ENCODE peak calls at places on chromosomes 3 and 15, in four cellular contexts. K is HepG2, H is SK-N-SH, Z is GM12878. C is an unnamed sample. For H3K4me1, the result is how much of the 10 kb centered on the place peaks cover.

GRCh38 chr15:58286541-58286940 is 145.2 kb upstream of the LIPC start:
- DNase-seq in K (no peak), H (no peak), Z (no peak), C (no peak)

GRCh38 chr3:119579366-119580147 is at the start of gene ADPRH:
- DNase-seq in K (no peak), H (peak), Z (no peak), C (peak)

GRCh38 chr3:112685435-112685834 is 44.5 kb upstream of the CCDC80 start:
- DNase-seq in K (no peak), H (peak), Z (no peak), C (no peak)

GRCh38 chr3:179796421-179796820 is 143.6 kb downstream of the USP13 start:
- DNase-seq in K (no peak), H (no peak), Z (no peak), C (no peak)

GRCh38 chr3:198028718-198029117 is 68.7 kb downstream of the LMLN start:
- DNase-seq in K (no peak), H (no peak), Z (no peak), C (no peak)

GRCh38 chr3:150110097-150110496 is 139.4 kb upstream of the PFN2 start:
- DNase-seq in K (peak), H (no peak), Z (no peak), C (no peak)

GRCh38 chr15:40420071-40420713 is 14.6 kb downstream of the IVD start:
- DNase-seq in K (no peak), H (no peak), Z (no peak), C (no peak)

GRCh38 chr3:89043406-89043947 is 63.9 kb upstream of the EPHA3 start:
- DNase-seq in K (no peak), H (no peak), Z (no peak), C (no peak)

GRCh38 chr15:77642793-77643430 is 10.2 kb upstream of the LINGO1 start:
- DNase-seq in K (peak), H (peak), Z (no peak), C (no peak)

GRCh38 chr3:148737104-148737525 is 39.4 kb downstream of the AGTR1 start:
- DNase-seq in K (peak), H (peak), Z (no peak), C (no peak)

GRCh38 chr3:30689202-30689641 is 82.8 kb downstream of the TGFBR2 start:
- DNase-seq in K (no peak), H (peak), Z (no peak), C (no peak)

GRCh38 chr3:136624894-136625815 is 127.0 kb downstream of the STAG1 start:
- DNase-seq in K (peak), H (no peak), Z (peak), C (no peak)

GRCh38 chr3:16441306-16441898 is 72.1 kb downstream of the RFTN1 start:
- DNase-seq in K (no peak), H (peak), Z (no peak), C (no peak)

GRCh38 chr15:37102315-37103021 is 2.1 kb upstream of the MEIS2 start:
- DNase-seq in K (no peak), H (no peak), Z (no peak), C (peak)

GRCh38 chr3:111236833-111237713 is 165.5 kb downstream of the NECTIN3 start:
- DNase-seq in K (no peak), H (peak), Z (no peak), C (no peak)

GRCh38 chr3:186476541-186476940 is 67.6 kb downstream of the CRYGS start:
- DNase-seq in K (no peak), H (no peak), Z (no peak), C (no peak)

GRCh38 chr15:81514769-81515168 is 140.8 kb upstream of the TMC3 start:
- DNase-seq in K (no peak), H (no peak), Z (no peak), C (no peak)

GRCh38 chr15:76198456-76199105 is 112.7 kb downstream of the ETFA start:
- DNase-seq in K (no peak), H (no peak), Z (no peak), C (no peak)

GRCh38 chr15:85771276-85771675 is 23.4 kb downstream of the KLHL25 start:
- DNase-seq in K (no peak), H (no peak), Z (no peak), C (no peak)

GRCh38 chr3:51678186-51678585 is 7.1 kb downstream of the TEX264 start:
- DNase-seq in K (no peak), H (no peak), Z (no peak), C (no peak)

GRCh38 chr3:71868891-71869290 is 83.9 kb upstream of the PROK2 start:
- DNase-seq in K (no peak), H (no peak), Z (no peak), C (no peak)

GRCh38 chr15:49190586-49190985 is 20.5 kb downstream of the GALK2 start:
- DNase-seq in K (no peak), H (no peak), Z (no peak), C (no peak)

GRCh38 chr3:125121246-125122010 is 65.6 kb upstream of the HEG1 start:
- DNase-seq in K (no peak), H (no peak), Z (peak), C (no peak)

GRCh38 chr3:13149331-13150203 is 76.3 kb upstream of the IQSEC1 start:
- DNase-seq in K (no peak), H (no peak), Z (no peak), C (no peak)

GRCh38 chr3:160686955-160687535 is 10.1 kb downstream of the ARL14 start:
- DNase-seq in K (peak), H (peak), Z (no peak), C (no peak)

GRCh38 chr3:143157957-143158548 is 38.5 kb downstream of the CHST2 start:
- DNase-seq in K (no peak), H (no peak), Z (no peak), C (no peak)

GRCh38 chr3:77147836-77148578 is 108.1 kb downstream of the ROBO2 start:
- DNase-seq in K (no peak), H (no peak), Z (no peak), C (no peak)

GRCh38 chr3:194905696-194906095 is 220.0 kb downstream of the FAM43A start:
- DNase-seq in K (no peak), H (no peak), Z (no peak), C (no peak)

GRCh38 chr3:182179631-182180030 is 467.9 kb downstream of the SOX2 start:
- DNase-seq in K (no peak), H (no peak), Z (no peak), C (no peak)

GRCh38 chr3:71345429-71346027 is 238.0 kb downstream of the FOXP1 start:
- DNase-seq in K (no peak), H (no peak), Z (no peak), C (no peak)

DNA sequence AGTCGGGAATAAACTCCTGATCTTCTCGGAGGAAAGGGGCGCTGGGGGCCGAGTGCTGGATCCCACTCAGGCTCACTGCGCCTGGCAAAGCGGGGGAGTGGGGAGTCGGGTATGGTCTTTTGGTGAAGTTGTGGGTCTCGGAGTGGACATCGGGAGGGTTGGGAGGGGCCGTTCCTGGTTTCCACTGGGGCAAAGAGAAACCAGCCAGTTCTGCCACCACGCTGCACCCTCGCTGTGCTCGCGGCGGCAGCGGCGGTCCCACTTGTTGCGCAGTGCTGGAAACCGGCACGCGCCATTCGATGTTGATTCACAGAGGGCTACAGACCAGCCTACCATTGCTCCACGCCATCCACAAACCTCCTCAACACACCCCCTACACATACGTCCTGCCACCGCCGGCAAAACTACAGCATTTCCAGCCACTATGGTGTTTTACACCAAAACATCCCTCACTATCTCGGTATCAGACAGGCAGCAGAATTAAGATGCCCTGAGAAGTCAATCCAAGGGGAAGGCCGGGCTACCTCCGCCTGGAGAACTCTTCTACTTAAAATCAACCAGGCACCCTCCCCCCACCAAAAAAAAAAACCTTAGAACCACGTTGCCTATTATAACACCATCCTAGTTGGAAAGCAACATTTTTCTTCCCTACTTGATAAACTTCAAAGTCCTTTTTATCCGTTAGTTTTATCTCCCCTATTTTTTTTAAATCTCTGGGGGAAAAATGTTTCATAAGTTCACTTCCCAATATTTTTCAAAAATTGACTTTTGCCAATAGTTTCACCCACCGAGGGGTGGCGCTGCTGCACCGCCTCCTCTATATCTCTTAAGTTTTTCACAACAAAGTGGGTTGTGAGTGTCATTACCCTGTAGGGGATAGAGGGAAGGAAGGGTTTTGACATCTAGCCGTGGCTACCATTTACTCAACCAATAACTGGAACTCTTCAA is 3.6 kb downstream of the BCL6 start:
- DNase-seq in K (peak), H (peak), Z (no peak), C (peak)
- TF ChIP-seq SIN3A in K (no peak), H (no peak), Z (no peak), C (peak)

GRCh38 chr15:101124731-101125558 is 126.9 kb downstream of the CHSY1 start:
- DNase-seq in K (no peak), H (no peak), Z (peak), C (no peak)

GRCh38 chr15:101122266-101122665 is 129.6 kb downstream of the CHSY1 start:
- DNase-seq in K (no peak), H (no peak), Z (no peak), C (no peak)

GRCh38 chr15:101122806-101123205 is 129.0 kb downstream of the CHSY1 start:
- DNase-seq in K (no peak), H (no peak), Z (no peak), C (no peak)

GRCh38 chr15:101121511-101122090 is 130.2 kb downstream of the CHSY1 start:
- DNase-seq in K (no peak), H (peak), Z (no peak), C (no peak)

GRCh38 chr15:101123222-101123910 is 128.5 kb downstream of the CHSY1 start:
- DNase-seq in K (no peak), H (no peak), Z (no peak), C (no peak)
- H3K4me1 ChIP-seq in K (half or more), H (under half), Z (under half), C (under half)

GRCh38 chr3:11562277-11562881 is 81.3 kb downstream of the VGLL4 start:
- DNase-seq in K (no peak), H (no peak), Z (no peak), C (no peak)
- H3K4me3 ChIP-seq in K (no peak), H (no peak), Z (no peak), C (no peak)

GRCh38 chr3:115325539-115325938 is 178.5 kb upstream of the ZBTB20 start:
- DNase-seq in K (peak), H (no peak), Z (no peak), C (no peak)
- TF ChIP-seq SIN3A in K (no peak), H (no peak), Z (no peak), C (no peak)

DNA sequence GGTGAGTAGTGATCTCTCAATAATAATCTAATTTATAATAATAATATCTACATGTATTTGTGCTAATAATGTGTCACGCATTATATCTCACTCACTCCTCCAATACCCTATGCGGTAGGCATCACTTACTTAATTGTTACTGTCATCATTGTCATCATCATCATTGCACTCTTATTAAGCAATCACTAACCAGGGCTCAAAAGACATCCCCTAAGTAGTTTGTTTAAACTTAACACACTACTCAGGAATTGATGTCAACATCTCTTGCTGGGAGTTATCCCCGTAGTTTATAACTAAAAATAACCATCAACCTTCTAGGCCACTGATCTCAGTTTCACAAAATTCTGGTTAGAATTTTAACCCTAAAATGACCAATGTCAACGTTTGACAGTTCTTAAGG is 56.8 kb upstream of the ICE2 start:
- DNase-seq in K (no peak), H (no peak), Z (no peak), C (no peak)
- H3K4me1 ChIP-seq in K (under half), H (under half), Z (under half), C (under half)

GRCh38 chr3:147408180-147409105 is 722 bp upstream of the ZIC1 start:
- DNase-seq in K (no peak), H (no peak), Z (no peak), C (no peak)

GRCh38 chr3:147410126-147410517 is 957 bp downstream of the ZIC1 start:
- DNase-seq in K (no peak), H (no peak), Z (no peak), C (no peak)

GRCh38 chr3:147410518-147411234 is 1.5 kb downstream of the ZIC1 start:
- DNase-seq in K (no peak), H (no peak), Z (no peak), C (no peak)

GRCh38 chr3:147411235-147411607 is 2.1 kb downstream of the ZIC1 start:
- DNase-seq in K (no peak), H (no peak), Z (no peak), C (no peak)

DNA sequence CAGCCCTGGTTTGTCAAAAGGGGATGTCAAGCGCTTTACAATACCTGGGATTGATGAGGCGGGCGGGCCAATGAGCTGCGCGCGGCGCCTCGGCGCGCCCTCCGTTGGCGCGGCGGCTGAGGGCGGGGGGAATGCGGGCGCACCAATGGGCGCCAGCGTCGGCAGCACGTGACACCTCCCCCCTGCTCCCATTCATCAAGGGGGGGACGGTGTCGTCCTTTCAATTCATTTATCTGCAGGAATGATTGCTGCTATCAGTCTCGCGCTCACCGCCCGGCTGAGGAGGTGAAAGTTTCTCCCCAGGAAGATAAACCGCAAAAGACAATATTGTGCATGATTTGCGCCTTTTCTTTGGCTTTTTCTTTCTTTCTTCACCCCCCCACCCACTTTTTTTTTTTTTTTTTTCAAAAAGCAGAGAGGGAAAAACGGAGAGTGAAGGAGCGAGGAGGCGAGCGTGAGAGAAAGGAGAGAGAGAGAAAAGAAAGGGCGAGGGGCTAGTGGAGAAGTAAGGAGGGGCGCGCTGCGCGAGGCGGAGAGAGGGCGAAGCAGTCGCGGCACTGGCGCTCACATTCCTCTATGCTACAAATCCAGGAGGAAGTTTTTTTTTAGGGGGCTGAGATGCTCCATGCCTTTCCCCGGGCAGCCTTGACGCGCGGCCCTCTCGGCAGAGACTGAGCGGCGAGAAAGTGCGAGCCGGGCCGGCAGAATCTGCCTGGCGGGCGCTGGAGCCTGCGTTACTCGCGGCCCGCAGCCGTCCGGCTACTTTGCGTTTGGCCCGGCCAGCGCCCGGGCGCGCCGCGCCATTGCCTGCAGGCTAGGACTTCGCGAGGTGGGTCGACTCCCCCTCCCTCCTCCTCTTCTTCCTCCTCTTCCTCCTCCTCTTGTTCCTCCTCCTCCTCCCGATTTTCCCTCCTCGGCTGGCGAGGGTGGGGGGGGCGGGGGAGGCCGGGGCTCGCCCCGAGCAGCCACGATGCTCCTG is at the start of gene ZIC1:
- DNase-seq in K (no peak), H (peak), Z (no peak), C (no peak)
- H3K4me3 ChIP-seq in K (no peak), H (peak), Z (no peak), C (peak)

DNA sequence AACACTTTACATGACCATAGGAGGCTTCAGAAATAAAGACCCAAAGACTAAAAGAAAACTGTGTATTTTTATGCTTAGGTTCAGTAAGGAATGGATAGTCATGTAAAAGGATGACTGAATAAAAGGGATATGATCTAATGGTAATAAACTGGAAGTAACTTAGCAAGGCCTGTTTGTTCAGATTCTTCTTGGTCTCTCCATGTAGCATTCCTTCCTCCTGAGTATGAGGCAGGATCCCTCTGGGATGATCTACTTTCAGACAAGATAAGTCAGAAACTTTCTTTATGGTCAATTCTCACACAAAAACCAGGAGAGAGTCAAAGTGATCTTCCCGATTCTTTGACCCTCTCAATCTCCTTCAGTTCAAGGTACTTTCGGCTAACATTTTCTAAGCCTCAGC is 340.8 kb upstream of the DCBLD2 start:
- DNase-seq in K (no peak), H (no peak), Z (no peak), C (no peak)
- TF ChIP-seq SIN3A in K (no peak), H (no peak), Z (no peak), C (no peak)

C was measured in Panc1.